ENCODE peak calls at places on chromosomes 2 and 18, in five cellular contexts. Z is RPMI7951; H is activated CD4-positive, CD25-positive, alpha-beta regulatory T cell treated with anti-CD3 and anti-CD28 coated beads, Interleukin-2, amount 50 U/mL, for 72 hours; T is germinal center; F is T-cell. I is an unnamed sample.

GRCh38 chr2:38207168-38207567 is 131.2 kb upstream of the CYP1B1 start:
- DNase-seq in Z (no peak), H (no peak), T (no peak), F (no peak), I (peak)

GRCh38 chr2:148645925-148646559 is 1.5 kb downstream of the EPC2 start:
- DNase-seq in Z (peak), H (no peak), T (peak), F (peak), I (peak)

GRCh38 chr2:46029332-46029811 is 267.8 kb upstream of the EPAS1 start:
- DNase-seq in Z (peak), H (no peak), T (no peak), F (no peak), I (peak)

GRCh38 chr2:132651115-132652099 is 18.6 kb downstream of the LYPD1 start:
- DNase-seq in Z (no peak), H (no peak), T (no peak), F (no peak), I (peak)

GRCh38 chr2:200274116-200275075 is 32.1 kb upstream of the SPATS2L start:
- DNase-seq in Z (peak), H (no peak), T (no peak), F (no peak), I (no peak)

GRCh38 chr2:73134471-73134870 is 21.7 kb upstream of the RAB11FIP5 start:
- DNase-seq in Z (peak), H (no peak), T (no peak), F (no peak), I (peak)

GRCh38 chr2:44016282-44016681 is 20.5 kb upstream of the LRPPRC start:
- DNase-seq in Z (peak), H (peak), T (no peak), F (peak), I (peak)

GRCh38 chr2:232328038-232328435 is 50.5 kb upstream of the ALPP start:
- DNase-seq in Z (no peak), H (peak), T (peak), F (no peak), I (no peak)

GRCh38 chr2:200445284-200445683 is 64.6 kb downstream of the KCTD18 start:
- DNase-seq in Z (no peak), H (no peak), T (no peak), F (no peak), I (no peak)

GRCh38 chr2:200640906-200641305 is 55.1 kb downstream of the AOX1 start:
- DNase-seq in Z (no peak), H (no peak), T (no peak), F (no peak), I (no peak)

GRCh38 chr2:23719721-23720120 is 207.2 kb downstream of the ATAD2B start:
- DNase-seq in Z (no peak), H (no peak), T (no peak), F (no peak), I (no peak)

GRCh38 chr18:75173125-75173432 is 35.9 kb downstream of the PTGR3 start:
- DNase-seq in Z (no peak), H (no peak), T (peak), F (no peak), I (no peak)